ENCODE peak calls at places on chromosomes 12 and 14, in ten cellular contexts. E is HCT116; P is body of pancreas; U is transverse colon; L is IMR-90; V is heart left ventricle; O is ovary; Y is cardiac muscle cell; T is HepG2; K is CD8-positive, alpha-beta T cell. Z is an unnamed sample.

GRCh38 chr14:79730911-79731310 is 480.4 kb downstream of the DIO2 start:
- DNase-seq in K (no peak), U (no peak), L (no peak), T (no peak), P (no peak), E (no peak), O (no peak), V (no peak), Y (no peak), Z (no peak)

GRCh38 chr12:26273811-26274210 is 78.4 kb downstream of the SSPN start:
- DNase-seq in K (no peak), T (no peak), L (no peak), O (no peak), Y (no peak), P (no peak), U (no peak), V (no peak), E (no peak), Z (peak; percentile 45)

GRCh38 chr14:99360774-99361595 is 89.0 kb upstream of the BCL11B start:
- DNase-seq in Y (no peak), P (no peak), L (no peak), O (no peak), V (no peak), K (no peak), U (no peak), E (peak; percentile 67), T (peak; percentile 6), Z (no peak)

GRCh38 chr12:126191037-126191891 is 1126.0 kb downstream of the AACS start:
- DNase-seq in P (peak; percentile 86), E (no peak), T (no peak), O (no peak), U (no peak), L (no peak), Y (peak; percentile 2), K (no peak), V (no peak), Z (peak; percentile 5)

GRCh38 chr14:69321601-69322330 is 61.8 kb downstream of the GALNT16 start:
- DNase-seq in O (no peak), L (no peak), P (no peak), U (no peak), Y (peak; percentile 7), E (no peak), T (no peak), K (no peak), V (no peak), Z (no peak)

GRCh38 chr14:80678436-80678835 is 263.1 kb downstream of the CEP128 start:
- DNase-seq in T (no peak), O (no peak), K (no peak), V (no peak), L (peak; percentile 57), Y (no peak), U (no peak), E (no peak), P (no peak), Z (no peak)

GRCh38 chr14:100554082-100554677 is 33.0 kb downstream of the BEGAIN start:
- DNase-seq in V (peak; percentile 28), L (no peak), O (peak; percentile 65), U (peak; percentile 88), K (no peak), E (no peak), Y (peak; percentile 30), P (no peak), T (no peak), Z (peak; percentile 56)

GRCh38 chr14:71022015-71022919 is 115.0 kb downstream of the PCNX1 start:
- DNase-seq in V (no peak), E (peak; percentile 66), U (no peak), K (no peak), T (no peak), Y (no peak), P (no peak), L (no peak), O (no peak), Z (no peak)

GRCh38 chr12:100229876-100230275 is 29.3 kb downstream of the ACTR6 start:
- DNase-seq in V (no peak), K (no peak), T (no peak), E (no peak), P (no peak), L (no peak), U (no peak), O (no peak), Y (no peak), Z (no peak)

GRCh38 chr12:100234591-100235304 is 32.1 kb downstream of the DEPDC4 start:
- DNase-seq in V (no peak), Y (peak; percentile 67), E (peak; percentile 29), L (peak; percentile 86), U (no peak), K (no peak), P (no peak), T (peak; percentile 44), O (no peak), Z (no peak)

GRCh38 chr12:100225491-100225890 is 24.9 kb downstream of the ACTR6 start:
- DNase-seq in P (no peak), Y (no peak), V (no peak), K (no peak), U (no peak), E (no peak), O (no peak), T (no peak), L (no peak), Z (no peak)

GRCh38 chr12:100234166-100234565 is 32.7 kb downstream of the DEPDC4 start:
- DNase-seq in E (no peak), V (peak; percentile 29), O (no peak), K (no peak), T (no peak), Y (peak; percentile 48), L (peak; percentile 69), U (no peak), P (no peak), Z (no peak)

DNA sequence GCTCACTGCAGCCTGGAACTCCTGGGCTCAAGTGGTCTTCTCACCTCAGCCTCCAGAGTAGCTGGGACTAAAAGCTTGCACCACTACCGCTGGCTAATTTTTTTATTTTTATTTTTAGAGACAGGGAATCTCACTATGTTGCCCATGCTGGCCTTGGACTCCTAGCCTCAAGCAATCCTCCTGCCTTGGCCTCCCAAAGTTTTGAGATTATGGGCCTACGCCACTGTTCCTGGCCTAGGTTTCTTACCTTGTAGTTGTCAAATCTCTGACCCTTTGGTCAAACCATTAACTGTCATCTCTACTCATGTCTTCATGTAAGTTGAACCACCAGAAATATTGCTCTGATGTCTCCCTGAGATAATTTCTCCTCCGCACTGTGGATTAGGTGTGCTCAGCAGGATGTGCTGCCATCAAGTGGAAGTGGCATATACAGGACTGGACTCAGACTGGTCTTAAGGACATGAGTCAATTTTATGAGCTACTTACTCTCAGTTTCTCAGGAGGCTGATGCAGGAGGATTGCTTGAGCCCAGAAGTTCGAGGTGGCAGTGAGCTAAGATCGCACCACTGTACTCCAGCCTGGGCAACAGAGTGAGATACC is 28.5 kb downstream of the ACTR6 start:
- DNase-seq in T (peak; percentile 28), V (no peak), U (no peak), K (no peak), Y (peak; percentile 25), O (no peak), L (peak; percentile 13), E (peak; percentile 15), P (no peak), Z (no peak)
- H3K4me3 ChIP-seq in T (no peak overlapping the region), V (no peak overlapping the region), U (no peak overlapping the region), K (no peak overlapping the region), Y (no peak overlapping the region), O (no peak overlapping the region), L (no peak overlapping the region), E (no peak overlapping the region), P (no peak overlapping the region), Z (no peak overlapping the region)

DNA sequence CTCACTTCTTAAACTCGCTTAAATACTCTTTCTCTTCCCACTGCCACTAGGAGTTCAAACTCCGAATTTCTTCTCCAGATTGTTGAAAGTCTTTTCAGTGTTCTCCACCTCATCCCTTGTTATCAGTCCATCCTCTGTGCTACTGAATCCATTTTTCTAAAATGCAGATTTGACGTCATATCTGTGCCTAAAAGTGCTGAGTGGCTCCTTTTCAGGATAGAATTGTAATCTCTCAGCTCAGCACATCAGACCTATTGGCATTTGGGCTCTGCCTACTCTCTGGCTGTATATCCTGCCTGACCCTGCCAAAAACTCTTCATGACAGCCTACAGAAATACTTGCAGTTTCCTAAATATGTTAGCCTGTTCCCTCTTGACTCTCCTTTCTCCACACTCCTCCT is 1.0 kb upstream of the RABGGTA start:
- DNase-seq in Y (no peak), L (no peak), P (no peak), K (no peak), T (no peak), E (no peak), V (no peak), U (no peak), O (no peak), Z (no peak)
- H3K4me1 ChIP-seq in Y (no peaks in the 10 kb centered on the region), L (peaks cover 5% of the 10 kb centered on the region), P (peaks cover 45% of the 10 kb centered on the region), K (peaks cover 31% of the 10 kb centered on the region), T (peaks cover 22% of the 10 kb centered on the region), E (peaks cover 9% of the 10 kb centered on the region), V (peaks cover 23% of the 10 kb centered on the region), U (peaks cover 5% of the 10 kb centered on the region), O (peaks cover 2% of the 10 kb centered on the region), Z (no peaks in the 10 kb centered on the region)

DNA sequence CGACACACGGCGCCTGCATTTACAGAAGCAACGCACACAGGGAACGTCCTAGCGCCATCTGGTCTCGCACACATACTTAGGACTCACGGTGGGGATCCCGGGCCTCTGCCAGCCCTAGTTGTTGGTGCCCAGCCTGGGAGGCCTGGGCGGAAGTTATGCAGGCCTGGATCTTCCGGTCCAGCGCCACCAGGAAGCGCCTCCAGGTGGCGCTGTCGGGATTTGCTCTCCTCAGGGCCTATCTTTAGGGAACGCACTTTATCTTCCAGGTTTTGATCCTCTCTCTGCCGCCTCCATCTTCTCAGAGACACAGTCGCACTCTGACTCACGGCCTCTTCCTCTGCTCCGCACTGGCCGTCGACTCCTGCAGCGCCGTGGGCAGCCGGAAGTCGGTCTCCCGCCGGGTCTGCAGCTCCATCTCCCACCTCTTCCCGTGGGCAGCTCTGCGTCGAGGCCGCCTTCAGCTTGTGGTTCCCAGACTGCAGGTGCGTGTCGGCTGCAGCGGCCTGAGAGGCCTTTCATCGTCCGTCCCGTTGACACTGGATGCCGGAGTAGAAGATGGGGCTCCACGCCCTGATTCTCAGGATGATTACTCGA is 760.4 kb downstream of the TMEM121 start:
- DNase-seq in V (no peak), O (no peak), P (no peak), Y (no peak), K (no peak), L (no peak), T (no peak), E (no peak), U (no peak), Z (peak; percentile 44)
- TF ChIP-seq CTCF in V (no peak), O (no peak), P (no peak), Y (no peak), K (peak; percentile 27), L (no peak), T (peak; percentile 60), E (no peak), U (no peak), Z (peak; percentile 68)

GRCh38 chr12:49092086-49092815 is 2.4 kb downstream of the DHH start:
- DNase-seq in P (peak; percentile 38), K (no peak), L (peak; percentile 30), O (no peak), E (no peak), Y (peak; percentile 66), U (no peak), T (peak; percentile 51), V (peak; percentile 43), Z (peak; percentile 63)

GRCh38 chr12:49092816-49093406 is 1.7 kb downstream of the DHH start:
- DNase-seq in K (no peak), O (no peak), E (no peak), V (no peak), L (no peak), T (no peak), U (no peak), Y (no peak), P (no peak), Z (no peak)

GRCh38 chr12:49094966-49095365 is 365 bp upstream of the DHH start:
- DNase-seq in O (no peak), E (no peak), L (no peak), U (no peak), T (no peak), K (no peak), Y (no peak), V (no peak), P (no peak), Z (no peak)

GRCh38 chr12:49093746-49094103 is 876 bp downstream of the DHH start:
- DNase-seq in L (no peak), Y (no peak), P (no peak), U (no peak), O (no peak), K (no peak), E (no peak), V (peak; percentile 47), T (no peak), Z (no peak)

DNA sequence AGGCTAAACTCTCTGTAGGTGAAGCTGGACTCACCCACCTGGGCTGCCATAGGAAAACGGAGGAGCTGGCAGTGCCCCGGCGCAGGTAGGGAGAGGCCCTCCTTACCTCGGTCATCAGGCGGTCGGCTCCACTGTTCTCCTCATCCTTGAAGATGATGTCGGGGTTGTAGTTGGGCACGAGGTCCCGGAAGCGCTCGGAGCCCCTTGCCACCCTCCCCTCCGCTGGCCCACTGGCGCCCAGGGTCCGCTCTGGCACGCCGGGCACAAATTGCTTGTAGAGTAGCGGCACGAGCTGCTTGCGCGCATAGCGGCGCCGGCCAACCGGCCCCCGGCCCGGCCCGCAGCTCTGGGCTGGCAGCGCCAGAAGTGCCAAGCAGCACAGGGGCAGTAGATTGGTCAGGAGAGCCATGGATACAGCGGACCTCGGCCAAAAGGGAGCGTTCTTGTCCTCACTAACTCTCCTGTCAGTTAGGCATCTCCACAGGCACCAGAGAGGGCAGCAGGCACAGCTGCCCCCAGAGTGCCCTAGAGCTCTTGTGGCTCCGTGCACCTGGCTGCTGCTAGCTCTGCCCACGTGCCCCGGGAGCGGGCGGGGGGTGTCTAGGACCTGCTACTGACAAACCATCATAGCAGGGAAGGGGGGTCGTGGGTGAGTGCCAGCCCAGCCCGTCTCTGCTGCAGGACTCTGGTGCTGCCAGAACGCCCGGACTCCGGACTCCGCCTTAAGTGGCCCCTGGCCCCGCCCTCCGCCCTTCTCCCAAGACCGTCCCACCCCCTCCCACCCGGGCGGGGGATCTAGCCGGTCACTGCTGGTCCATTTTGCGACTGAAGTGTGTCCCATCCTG is at the start of gene DHH:
- DNase-seq in E (no peak), O (no peak), U (no peak), K (no peak), P (peak; percentile 40), V (peak; percentile 44), T (no peak), L (no peak), Y (peak; percentile 16), Z (peak; percentile 54)
- H3K4me3 ChIP-seq in E (no peak within 1 kb of the TSS), O (no peak within 1 kb of the TSS), U (peak within 1 kb of the TSS; percentile 7), K (no peak within 1 kb of the TSS), P (no peak within 1 kb of the TSS), V (peak within 1 kb of the TSS; percentile 31), T (peak within 1 kb of the TSS; percentile 3), L (no peak within 1 kb of the TSS), Y (peak within 1 kb of the TSS; percentile 13), Z (peak within 1 kb of the TSS; percentile 35)

Z was measured in BE2C.